ENCODE peak calls at places on chromosomes 3 and 15, in nine cellular contexts. N, A, U, W, F, B, P, R and C are unnamed samples.

GRCh38 chr3:72102057-72102711 is 317.2 kb upstream of the PROK2 start:
- DNase-seq in A (no peak), B (peak), W (no peak), N (no peak), P (no peak), U (no peak), F (no peak), R (no peak), C (peak)

GRCh38 chr3:141385386-141386079 is 17.2 kb downstream of the ZBTB38 start:
- DNase-seq in A (no peak), R (no peak), P (no peak), N (no peak), F (no peak), U (no peak), W (no peak), B (no peak), C (no peak)

GRCh38 chr3:57094606-57095005 is 34.1 kb downstream of the SPATA12 start:
- DNase-seq in F (no peak), U (no peak), W (no peak), B (no peak), N (no peak), A (no peak), P (no peak), R (no peak), C (no peak)

GRCh38 chr15:88894348-88894818 is 961 bp downstream of the HAPLN3 start:
- DNase-seq in A (peak), N (no peak), P (peak), W (peak), B (peak), R (peak), F (peak), U (peak), C (no peak)

GRCh38 chr15:79897701-79898113 is 893 bp upstream of the MTHFS start:
- DNase-seq in R (no peak), W (no peak), F (no peak), U (no peak), B (peak), N (no peak), P (no peak), A (no peak), C (no peak)

GRCh38 chr15:98070132-98070531 is 109.6 kb downstream of the ARRDC4 start:
- DNase-seq in U (no peak), B (no peak), F (no peak), W (no peak), A (no peak), N (no peak), R (no peak), P (no peak), C (no peak)

GRCh38 chr3:58274027-58274614 is 31.9 kb upstream of the RPP14 start:
- DNase-seq in N (no peak), B (no peak), R (no peak), U (no peak), A (no peak), F (no peak), P (no peak), W (no peak), C (no peak)

GRCh38 chr3:46372492-46373359 is 2.0 kb downstream of the CCR5 start:
- DNase-seq in A (no peak), N (no peak), B (peak), P (no peak), R (no peak), U (no peak), W (no peak), F (no peak), C (no peak)

GRCh38 chr3:186614597-186615483 is 2.0 kb downstream of the AHSG start:
- DNase-seq in P (no peak), N (peak), U (peak), A (peak), R (peak), F (peak), W (peak), B (peak), C (peak)

GRCh38 chr15:60945196-60945595 is 283.9 kb downstream of the RORA start:
- DNase-seq in W (no peak), A (peak), R (peak), P (no peak), B (no peak), F (peak), N (no peak), U (peak), C (peak)

GRCh38 chr3:1908651-1909445 is 189.8 kb upstream of the CNTN4 start:
- DNase-seq in A (peak), P (no peak), R (no peak), B (no peak), N (no peak), F (no peak), U (no peak), W (no peak), C (no peak)

GRCh38 chr15:56148099-56148498 is 95.6 kb downstream of the RFX7 start:
- DNase-seq in W (no peak), U (no peak), R (no peak), A (no peak), P (no peak), B (no peak), F (no peak), N (no peak), C (no peak)

GRCh38 chr3:114241259-114241658 is 3.9 kb upstream of the ZNF80 start:
- DNase-seq in F (no peak), U (no peak), W (no peak), A (no peak), B (no peak), N (no peak), R (no peak), P (no peak), C (no peak)

GRCh38 chr15:58669108-58669507 is 80.4 kb downstream of the ADAM10 start:
- DNase-seq in F (no peak), P (no peak), U (no peak), N (no peak), B (no peak), A (no peak), R (no peak), W (no peak), C (no peak)

GRCh38 chr3:100756441-100756840 is 47.1 kb downstream of the TFG start:
- DNase-seq in U (no peak), N (no peak), F (no peak), P (no peak), A (no peak), W (no peak), B (no peak), R (no peak), C (no peak)

GRCh38 chr3:100759162-100759561 is 49.9 kb downstream of the TFG start:
- DNase-seq in R (no peak), W (no peak), U (peak), P (no peak), N (no peak), F (no peak), A (no peak), B (no peak), C (no peak)

GRCh38 chr3:100761211-100761921 is 52.1 kb downstream of the TFG start:
- DNase-seq in U (peak), B (no peak), F (peak), R (peak), P (no peak), W (no peak), A (no peak), N (no peak), C (no peak)

GRCh38 chr3:100761951-100762350 is 52.7 kb downstream of the TFG start:
- DNase-seq in U (peak), N (no peak), F (no peak), B (no peak), A (no peak), W (no peak), P (no peak), R (no peak), C (no peak)

DNA sequence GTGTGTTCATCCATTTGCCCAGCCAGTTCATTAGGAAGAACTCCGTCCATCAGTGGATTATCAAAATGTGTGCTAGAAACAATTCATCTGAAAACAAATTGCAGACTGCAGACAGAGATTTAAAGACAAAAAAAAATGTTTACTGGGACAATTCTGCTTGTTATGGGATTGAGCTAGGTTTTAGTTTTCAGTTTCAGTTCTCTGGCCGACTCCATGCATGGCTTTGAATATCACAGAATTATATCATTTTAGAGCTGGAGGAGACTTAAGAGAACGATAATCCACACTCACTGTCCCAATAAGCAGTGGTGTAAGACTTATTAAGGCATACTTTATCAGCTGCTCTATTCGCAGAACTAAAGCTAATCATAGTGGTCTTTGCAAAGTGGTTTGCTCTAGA is 51.1 kb downstream of the TFG start:
- DNase-seq in U (no peak), W (no peak), P (no peak), A (no peak), B (no peak), N (no peak), R (no peak), F (no peak), C (no peak)
- H3K27ac ChIP-seq in U (no peak), W (no peak), P (no peak), A (no peak), B (no peak), N (no peak), R (no peak), F (no peak), C (no peak)

GRCh38 chr15:100997442-100997841 is 78.3 kb downstream of the LRRK1 start:
- DNase-seq in R (peak), W (no peak), A (no peak), P (no peak), U (no peak), B (no peak), F (no peak), N (no peak), C (no peak)
- TF ChIP-seq POLR2AphosphoS5 in R (no peak), W (no peak), A (peak), P (no peak), U (no peak), B (no peak), F (no peak), N (no peak), C (no peak)

GRCh38 chr3:100024520-100025303 is 89.6 kb downstream of the FILIP1L start:
- DNase-seq in B (no peak), W (no peak), N (no peak), F (no peak), A (no peak), U (no peak), R (no peak), P (no peak), C (no peak)

GRCh38 chr3:100023150-100023549 is 91.2 kb downstream of the FILIP1L start:
- DNase-seq in R (no peak), P (no peak), N (no peak), W (no peak), U (no peak), B (no peak), F (no peak), A (peak), C (no peak)

GRCh38 chr3:100020876-100021644 is 93.2 kb downstream of the FILIP1L start:
- DNase-seq in A (no peak), P (no peak), N (no peak), B (no peak), W (no peak), R (no peak), F (no peak), U (no peak), C (no peak)

GRCh38 chr3:100022506-100022905 is 91.8 kb downstream of the FILIP1L start:
- DNase-seq in N (no peak), F (no peak), A (no peak), P (no peak), R (no peak), B (no peak), U (no peak), W (no peak), C (no peak)

DNA sequence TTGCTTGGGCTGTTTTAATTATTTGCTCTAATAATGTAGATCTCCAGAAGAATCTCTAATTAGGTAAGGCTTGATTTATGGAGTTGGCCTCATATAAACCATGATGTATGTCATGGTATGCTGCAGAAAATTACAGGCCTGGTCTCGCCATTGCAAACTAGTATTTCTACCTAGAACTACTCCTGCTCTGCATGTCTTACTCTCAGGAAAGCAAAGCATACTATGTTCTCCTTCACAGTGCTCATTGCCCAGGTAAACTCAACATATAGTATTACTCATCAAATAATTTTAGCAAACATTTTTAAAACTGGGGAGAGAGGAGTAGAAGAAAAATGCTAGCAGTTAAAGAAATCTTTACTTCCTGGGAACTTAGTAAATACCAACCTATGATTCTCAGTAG is 90.7 kb downstream of the FILIP1L start:
- DNase-seq in W (no peak), R (no peak), N (no peak), F (no peak), A (no peak), U (no peak), B (no peak), P (no peak), C (no peak)
- H3K27ac ChIP-seq in W (peak), R (no peak), N (no peak), F (no peak), A (peak), U (no peak), B (no peak), P (no peak), C (no peak)

DNA sequence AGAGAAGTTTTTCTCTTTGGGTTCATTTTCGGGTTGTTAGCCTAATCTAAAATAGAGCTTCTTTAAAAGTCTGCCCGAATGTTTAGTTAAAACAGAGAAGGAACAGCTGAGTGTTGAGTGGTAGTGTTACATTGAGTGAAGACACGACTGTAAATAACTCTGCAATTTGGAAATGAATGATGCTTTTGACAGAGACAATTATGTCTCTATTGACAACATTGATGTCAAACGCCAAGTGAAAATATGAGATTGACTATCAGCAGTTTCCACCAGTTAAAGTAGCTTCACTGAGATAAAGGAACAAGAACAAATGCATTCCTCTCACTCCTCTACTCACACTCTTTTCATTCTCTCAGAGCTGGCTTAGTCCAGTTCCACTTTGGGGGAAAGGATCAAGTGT is 399.0 kb upstream of the DPH6 start:
- DNase-seq in R (no peak), P (no peak), N (no peak), F (no peak), A (no peak), B (no peak), W (no peak), U (no peak), C (no peak)
- TF ChIP-seq POLR2AphosphoS5 in R (no peak), P (no peak), N (no peak), F (no peak), A (no peak), B (no peak), W (no peak), U (no peak), C (no peak)

GRCh38 chr15:39641187-39641889 is 60.5 kb downstream of the THBS1 start:
- DNase-seq in N (no peak), U (no peak), A (no peak), P (no peak), F (peak), R (no peak), W (no peak), B (no peak), C (no peak)

GRCh38 chr15:39642011-39642640 is 61.2 kb downstream of the THBS1 start:
- DNase-seq in B (no peak), N (no peak), F (no peak), P (no peak), R (peak), W (no peak), U (peak), A (no peak), C (no peak)

GRCh38 chr15:39638041-39638440 is 57.2 kb downstream of the THBS1 start:
- DNase-seq in N (no peak), A (no peak), F (no peak), P (no peak), W (no peak), B (no peak), R (no peak), U (no peak), C (no peak)

GRCh38 chr15:39639037-39639436 is 58.2 kb downstream of the THBS1 start:
- DNase-seq in U (no peak), F (no peak), N (no peak), A (no peak), R (no peak), B (no peak), P (no peak), W (no peak), C (no peak)

DNA sequence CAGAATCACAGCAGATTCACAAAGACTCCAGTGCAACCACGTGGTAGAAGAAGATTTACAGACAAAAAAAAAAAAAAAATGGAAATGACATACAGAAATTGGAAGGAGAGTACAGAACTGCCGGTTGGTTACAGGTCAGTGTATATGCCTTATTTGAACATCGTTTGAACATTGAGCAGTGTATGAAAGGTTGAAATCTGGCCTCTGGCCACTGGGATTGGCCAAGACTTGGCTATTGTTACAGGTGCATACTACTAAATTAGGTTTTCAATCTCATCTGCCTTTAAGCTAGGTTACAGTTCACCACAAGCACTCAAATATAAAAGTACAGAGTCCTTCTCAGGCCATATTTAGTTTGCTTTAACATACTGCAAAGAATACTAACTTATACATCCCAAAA is 59.8 kb downstream of the THBS1 start:
- DNase-seq in B (no peak), W (no peak), A (no peak), F (peak), R (no peak), U (no peak), N (no peak), P (no peak), C (no peak)
- H3K27ac ChIP-seq in B (no peak), W (no peak), A (no peak), F (peak), R (no peak), U (no peak), N (no peak), P (no peak), C (no peak)

GRCh38 chr15:70318594-70318993 is 220.9 kb upstream of the TLE3 start:
- DNase-seq in W (no peak), A (no peak), U (no peak), R (no peak), N (no peak), B (no peak), P (no peak), F (no peak), C (no peak)

GRCh38 chr15:70321106-70321809 is 223.5 kb upstream of the TLE3 start:
- DNase-seq in W (no peak), N (no peak), P (no peak), B (no peak), U (peak), A (no peak), R (no peak), F (no peak), C (no peak)

GRCh38 chr15:70320077-70320830 is 222.5 kb upstream of the TLE3 start:
- DNase-seq in U (peak), A (no peak), W (no peak), B (peak), N (no peak), P (no peak), F (no peak), R (no peak), C (no peak)

GRCh38 chr15:70319466-70319865 is 221.7 kb upstream of the TLE3 start:
- DNase-seq in B (no peak), P (no peak), N (no peak), R (no peak), A (no peak), U (no peak), W (no peak), F (no peak), C (no peak)

DNA sequence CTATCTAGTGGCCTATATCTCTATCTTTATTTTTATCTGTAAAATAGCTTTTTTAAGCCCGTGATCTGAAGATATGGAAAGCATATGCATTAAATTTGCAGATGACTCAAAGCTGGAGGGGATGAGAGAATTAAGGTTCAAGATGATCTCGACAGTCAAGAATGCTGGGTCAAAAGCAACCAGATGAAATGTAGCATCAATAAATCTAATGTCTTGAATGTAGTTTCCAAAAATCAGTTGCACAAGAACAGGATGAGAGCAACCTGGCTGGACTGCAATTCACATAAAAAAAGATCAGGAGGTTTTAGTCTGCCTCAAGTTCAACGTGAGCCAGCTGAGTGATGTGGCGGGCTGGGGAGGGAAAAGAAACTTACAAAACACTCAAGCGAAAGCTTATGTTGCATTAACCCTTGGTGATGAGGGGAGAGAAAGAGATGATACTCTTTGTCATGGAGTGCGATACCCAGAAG is 221.3 kb upstream of the TLE3 start:
- DNase-seq in P (no peak), R (no peak), F (peak), W (no peak), U (no peak), N (no peak), A (peak), B (no peak), C (peak)
- TF ChIP-seq POLR2AphosphoS5 in P (no peak), R (peak), F (peak), W (peak), U (no peak), N (no peak), A (peak), B (no peak), C (peak)

GRCh38 chr3:11199902-11200678 is 45.8 kb downstream of the HRH1 start:
- DNase-seq in W (no peak), F (no peak), U (no peak), R (no peak), B (no peak), N (no peak), A (no peak), P (no peak), C (no peak)

GRCh38 chr3:11198495-11198894 is 44.2 kb downstream of the HRH1 start:
- DNase-seq in P (no peak), R (no peak), U (no peak), A (no peak), F (no peak), B (no peak), N (no peak), W (no peak), C (no peak)

GRCh38 chr3:11201246-11202024 is 47.1 kb downstream of the HRH1 start:
- DNase-seq in N (no peak), A (no peak), R (no peak), B (peak), P (no peak), F (peak), U (peak), W (no peak), C (no peak)

GRCh38 chr3:11198070-11198469 is 43.8 kb downstream of the HRH1 start:
- DNase-seq in A (no peak), P (no peak), R (no peak), U (no peak), B (no peak), F (no peak), W (no peak), N (no peak), C (no peak)

GRCh38 chr3:11200679-11200952 is 46.3 kb downstream of the HRH1 start:
- DNase-seq in N (no peak), U (peak), P (no peak), B (no peak), R (no peak), F (no peak), A (no peak), W (no peak), C (no peak)
- H3K27ac ChIP-seq in N (no peak), U (peak), P (peak), B (no peak), R (peak), F (no peak), A (no peak), W (no peak), C (no peak)